ENCODE peak calls at places on chromosome 9, in six cellular contexts. A is B cell, N is GM13977, B is AG04449, G is HFFc6, J is hepatocyte. Q is an unnamed sample.

GRCh38 chr9:120032639-120033038 is 547.3 kb downstream of the CDK5RAP2 start:
- DNase-seq in G (no peak), A (no peak), B (no peak), N (no peak), J (no peak), Q (no peak)

GRCh38 chr9:137046094-137046787 is at the start of gene NPDC1:
- DNase-seq in B (no peak), A (peak), N (peak), J (peak), G (peak), Q (no peak)

GRCh38 chr9:115264333-115264732 is 146.4 kb upstream of the TNC start:
- DNase-seq in A (no peak), N (no peak), B (no peak), G (no peak), J (no peak), Q (no peak)

GRCh38 chr9:21505425-21506179 is 23.5 kb upstream of the IFNE start:
- DNase-seq in N (no peak), B (no peak), A (no peak), G (peak), J (no peak), Q (no peak)

GRCh38 chr9:35733109-35733541 is 659 bp downstream of the CREB3 start:
- DNase-seq in B (peak), G (peak), N (peak), J (peak), A (no peak), Q (no peak)

GRCh38 chr9:133440884-133441283 is 18.7 kb downstream of the ADAMTS13 start:
- DNase-seq in N (peak), J (no peak), A (peak), B (no peak), G (no peak), Q (no peak)

GRCh38 chr9:137277329-137278041 is at the start of gene TOR4A:
- DNase-seq in N (peak), B (peak), G (peak), A (peak), J (peak), Q (peak)

GRCh38 chr9:128231638-128232568 is 28.7 kb downstream of the DNM1 start:
- DNase-seq in J (peak), B (no peak), N (no peak), A (no peak), G (no peak), Q (no peak)

GRCh38 chr9:82031538-82032280 is 43.1 kb downstream of the SPATA31D1 start:
- DNase-seq in A (no peak), G (peak), N (no peak), J (peak), B (peak), Q (peak)

GRCh38 chr9:131441441-131441840 is 47.6 kb downstream of the PRRC2B start:
- DNase-seq in N (peak), B (no peak), A (peak), J (no peak), G (no peak), Q (no peak)

GRCh38 chr9:106883626-106884190 is 20.7 kb downstream of the ZNF462 start:
- DNase-seq in B (no peak), J (no peak), G (no peak), A (no peak), N (no peak), Q (no peak)

DNA sequence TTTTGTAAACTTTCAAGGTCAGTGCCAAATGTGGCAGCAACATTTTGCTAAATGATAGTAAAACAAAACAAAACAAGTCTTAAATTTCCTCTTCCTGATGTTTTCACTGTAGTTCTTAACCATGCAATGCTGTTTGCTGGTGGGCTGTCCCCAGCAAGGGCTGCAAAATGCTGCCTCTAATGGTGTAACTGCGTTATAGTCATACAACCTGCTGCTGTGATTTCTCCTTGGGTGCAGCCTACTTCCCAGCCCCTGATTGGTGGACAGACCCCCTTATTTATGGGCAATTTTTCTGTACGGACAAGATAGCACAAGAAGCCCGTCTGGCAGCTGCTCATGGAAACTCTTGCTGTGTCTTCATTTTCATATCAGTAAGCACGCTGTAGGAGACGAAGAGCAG is 26.6 kb upstream of the PIP5K1B start:
- DNase-seq in A (no peak), N (no peak), J (peak), B (no peak), G (no peak), Q (no peak)
- TF ChIP-seq CTCF in A (peak), N (peak), J (peak), B (no peak), G (no peak), Q (peak)

DNA sequence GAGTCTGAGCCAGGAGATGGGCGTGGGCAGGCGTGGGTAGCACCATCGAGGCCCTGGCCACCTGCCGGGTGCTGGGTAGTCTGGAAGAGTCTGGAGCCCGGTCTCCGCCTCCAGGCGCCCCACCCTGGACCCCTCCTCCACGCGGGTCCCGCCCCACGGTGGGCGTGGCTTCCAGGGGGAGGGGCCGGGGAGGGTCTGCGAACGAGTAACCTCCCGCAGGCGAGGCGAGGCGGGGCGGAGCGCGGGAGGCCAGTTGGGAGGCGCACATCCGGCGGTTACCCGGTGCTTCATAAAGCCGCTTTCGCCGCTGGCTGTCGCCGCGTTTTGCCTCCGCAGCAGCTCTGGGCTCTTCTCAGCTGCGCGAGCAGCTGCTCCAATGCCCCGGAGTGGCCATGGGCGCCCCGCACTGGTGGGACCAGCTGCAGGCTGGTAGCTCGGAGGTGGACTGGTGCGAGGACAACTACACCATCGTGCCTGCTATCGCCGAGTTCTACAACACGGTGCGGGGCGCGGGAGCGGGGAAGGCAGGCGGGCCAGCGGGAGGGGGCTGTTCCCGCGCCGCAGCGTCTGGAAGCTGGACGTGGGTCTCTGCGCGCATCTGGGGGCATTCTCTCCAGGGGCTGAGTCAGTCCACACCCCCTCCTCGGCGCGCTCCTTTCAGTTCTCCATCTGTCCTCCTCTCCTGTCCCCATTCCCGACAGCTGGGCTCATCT is at the start of gene ACER2:
- DNase-seq in A (peak), G (peak), B (no peak), N (peak), J (peak), Q (peak)
- TF ChIP-seq CTCF in A (no peak), G (peak), B (peak), N (no peak), J (peak), Q (peak)

DNA sequence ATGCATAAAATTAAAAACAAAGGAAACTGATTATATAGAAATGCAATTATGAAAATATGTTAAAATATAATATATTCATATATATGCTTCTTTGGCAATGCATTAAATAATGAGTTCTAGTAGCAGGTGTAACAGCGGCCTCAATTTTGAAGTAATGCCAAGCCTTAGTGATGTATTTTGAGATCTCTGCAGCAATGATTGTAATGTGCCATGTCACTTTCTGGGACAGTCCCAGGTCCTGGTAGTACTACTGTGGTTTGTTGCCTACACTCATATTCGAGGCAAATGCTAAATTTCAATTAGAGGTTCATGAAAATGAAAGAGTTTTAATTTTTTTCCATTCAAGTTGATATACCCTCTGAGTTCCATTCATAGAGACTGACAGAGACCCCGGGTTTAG is 75.8 kb upstream of the ORM1 start:
- DNase-seq in J (no peak), A (no peak), G (no peak), N (no peak), B (no peak), Q (no peak)
- TF ChIP-seq CTCF in J (no peak), A (no peak), G (no peak), N (no peak), B (no peak), Q (no peak)

DNA sequence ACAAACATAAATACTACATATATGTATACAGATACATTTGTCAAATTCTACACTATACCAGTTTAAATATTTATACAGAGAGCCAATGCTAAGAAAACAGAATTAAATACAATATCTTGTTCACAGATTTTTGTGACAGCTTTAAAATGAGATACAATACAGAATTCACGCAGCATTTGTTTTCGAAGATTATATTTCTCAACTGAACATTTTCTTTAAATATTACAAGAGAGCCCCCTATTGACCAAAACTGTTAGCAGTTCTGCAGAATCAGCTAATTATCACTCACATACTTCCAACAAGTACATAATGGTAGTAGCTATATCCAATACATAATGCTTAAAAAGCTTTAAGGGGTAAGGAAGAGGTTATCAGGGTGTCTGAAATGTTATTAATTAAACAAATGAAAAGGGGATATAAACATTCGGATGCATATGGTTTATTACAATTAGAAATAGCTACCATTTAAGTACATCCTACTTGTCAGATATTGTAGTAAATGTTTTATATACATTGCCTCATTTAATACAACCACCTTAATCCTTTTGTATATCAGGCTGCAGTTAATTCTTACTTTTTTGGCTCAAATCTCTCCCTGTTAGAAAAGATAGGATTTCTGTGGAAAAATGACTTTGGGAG is 31.7 kb downstream of the ZDHHC21 start:
- DNase-seq in N (peak), J (peak), A (no peak), G (no peak), B (no peak), Q (no peak)
- TF ChIP-seq CTCF in N (peak), J (peak), A (peak), G (peak), B (peak), Q (peak)

GRCh38 chr9:124309665-124310064 is 51.9 kb downstream of the NEK6 start:
- DNase-seq in G (peak), B (peak), J (peak), A (no peak), N (no peak), Q (peak)

GRCh38 chr9:124313940-124314339 is 56.2 kb downstream of the NEK6 start:
- DNase-seq in A (no peak), G (no peak), N (no peak), B (no peak), J (no peak), Q (no peak)

GRCh38 chr9:124308606-124309310 is 51.0 kb downstream of the NEK6 start:
- DNase-seq in J (no peak), B (no peak), N (no peak), G (no peak), A (no peak), Q (no peak)

GRCh38 chr9:124312290-124313265 is 54.8 kb downstream of the NEK6 start:
- DNase-seq in G (no peak), N (no peak), A (no peak), B (no peak), J (no peak), Q (no peak)

GRCh38 chr9:124311283-124311682 is 53.5 kb downstream of the NEK6 start:
- DNase-seq in B (no peak), N (no peak), J (no peak), G (no peak), A (no peak), Q (no peak)
- TF ChIP-seq CTCF in B (no peak), N (peak), J (no peak), G (peak), A (no peak), Q (no peak)

DNA sequence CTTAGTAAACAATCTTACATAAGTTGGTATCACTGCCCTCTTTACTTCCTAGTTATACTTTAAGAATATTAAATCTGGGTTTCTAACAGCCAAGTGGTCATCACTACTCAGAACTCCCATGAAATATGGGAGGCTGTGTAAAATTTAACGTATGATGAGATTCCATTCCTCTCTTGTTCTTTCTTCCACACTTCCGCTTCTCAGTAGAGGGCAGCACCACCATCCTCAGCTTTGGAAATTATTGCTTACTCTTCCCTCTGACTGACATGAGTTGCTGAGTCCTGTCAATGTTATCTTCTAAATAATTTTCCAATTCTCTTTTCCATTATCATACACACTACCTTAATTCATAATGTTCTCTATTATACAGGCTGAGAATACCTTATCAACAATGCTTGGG is 194.0 kb downstream of the RFX3 start:
- DNase-seq in A (no peak), B (no peak), N (no peak), J (peak), G (no peak), Q (no peak)
- TF ChIP-seq CTCF in A (no peak), B (no peak), N (no peak), J (peak), G (peak), Q (peak)